ENCODE peak calls at places on chromosomes 1 and 21, in six cellular contexts. One of them, this sample, is unnamed.

GRCh38 chr1:174949645-174950044 is 50.1 kb upstream of the CACYBP start:
- DNase-seq in AG09309: no peak
- DNase-seq in Calu3: no peak
- DNase-seq in fibroblast of the aortic adventitia: no peak
- DNase-seq in omental fat pad: no peak
- DNase-seq in CD4-positive, alpha-beta T cell: no peak
- DNase-seq in this sample: no peak

GRCh38 chr1:48859429-48859828 is 82.7 kb upstream of the BEND5 start:
- DNase-seq in fibroblast of the aortic adventitia: peak
- DNase-seq in omental fat pad: no peak
- DNase-seq in CD4-positive, alpha-beta T cell: no peak
- DNase-seq in Calu3: no peak
- DNase-seq in AG09309: peak
- DNase-seq in this sample: no peak

GRCh38 chr1:109640285-109640865 is 15.5 kb upstream of the GSTM4 start:
- DNase-seq in omental fat pad: peak
- DNase-seq in CD4-positive, alpha-beta T cell: peak
- DNase-seq in AG09309: no peak
- DNase-seq in fibroblast of the aortic adventitia: peak
- DNase-seq in Calu3: peak
- DNase-seq in this sample: peak

GRCh38 chr1:168801032-168801745 is 72.2 kb upstream of the DPT start:
- DNase-seq in CD4-positive, alpha-beta T cell: no peak
- DNase-seq in Calu3: peak
- DNase-seq in omental fat pad: no peak
- DNase-seq in AG09309: no peak
- DNase-seq in fibroblast of the aortic adventitia: no peak
- DNase-seq in this sample: no peak

GRCh38 chr1:29833596-29833995 is 597.3 kb downstream of the PTPRU start:
- DNase-seq in AG09309: no peak
- DNase-seq in fibroblast of the aortic adventitia: no peak
- DNase-seq in Calu3: no peak
- DNase-seq in CD4-positive, alpha-beta T cell: no peak
- DNase-seq in omental fat pad: no peak
- DNase-seq in this sample: no peak

GRCh38 chr1:151251656-151252470 is 2.7 kb upstream of the PSMD4 start:
- DNase-seq in Calu3: peak
- DNase-seq in AG09309: peak
- DNase-seq in fibroblast of the aortic adventitia: peak
- DNase-seq in omental fat pad: peak
- DNase-seq in CD4-positive, alpha-beta T cell: peak
- DNase-seq in this sample: peak

GRCh38 chr1:68175621-68176398 is 56.5 kb downstream of the WLS start:
- DNase-seq in fibroblast of the aortic adventitia: peak
- DNase-seq in omental fat pad: no peak
- DNase-seq in CD4-positive, alpha-beta T cell: no peak
- DNase-seq in Calu3: peak
- DNase-seq in AG09309: no peak
- DNase-seq in this sample: no peak

GRCh38 chr1:39142394-39143060 is 62.0 kb upstream of the MACF1 start:
- DNase-seq in AG09309: no peak
- DNase-seq in CD4-positive, alpha-beta T cell: no peak
- DNase-seq in fibroblast of the aortic adventitia: no peak
- DNase-seq in omental fat pad: no peak
- DNase-seq in Calu3: peak
- DNase-seq in this sample: no peak

GRCh38 chr21:25967566-25968438 is 202.8 kb downstream of the APP start:
- DNase-seq in fibroblast of the aortic adventitia: peak
- DNase-seq in AG09309: no peak
- DNase-seq in Calu3: no peak
- DNase-seq in CD4-positive, alpha-beta T cell: no peak
- DNase-seq in omental fat pad: no peak
- DNase-seq in this sample: no peak

GRCh38 chr1:32538887-32539583 is at the start of gene ZBTB8A:
- DNase-seq in AG09309: no peak
- DNase-seq in fibroblast of the aortic adventitia: peak
- DNase-seq in Calu3: peak
- DNase-seq in CD4-positive, alpha-beta T cell: no peak
- DNase-seq in omental fat pad: no peak
- DNase-seq in this sample: no peak
- TF ChIP-seq CTCF in AG09309: peak
- TF ChIP-seq CTCF in fibroblast of the aortic adventitia: peak
- TF ChIP-seq CTCF in Calu3: no peak
- TF ChIP-seq CTCF in CD4-positive, alpha-beta T cell: no peak
- TF ChIP-seq CTCF in omental fat pad: no peak
- TF ChIP-seq CTCF in this sample: no peak

DNA sequence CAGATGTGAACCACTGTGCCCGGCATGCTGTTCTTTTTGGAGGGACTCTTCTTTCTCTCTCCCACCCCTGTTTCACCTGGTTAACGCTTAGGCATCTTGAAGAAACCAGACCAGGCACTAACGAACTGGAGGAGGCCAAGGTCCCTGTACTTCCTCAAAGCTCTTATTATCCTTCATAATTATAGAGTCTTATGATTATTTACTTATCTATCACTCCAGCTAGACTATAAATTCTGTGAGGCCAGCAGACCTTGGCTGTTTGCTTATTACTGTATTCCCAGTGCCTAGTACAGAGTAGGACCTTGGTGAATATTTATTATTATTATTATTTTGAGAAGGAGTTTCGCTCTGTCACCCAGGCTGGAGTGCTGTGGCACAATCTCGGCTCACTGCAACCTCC is 5.8 kb downstream of the CSF3R start:
- DNase-seq in Calu3: no peak
- DNase-seq in omental fat pad: no peak
- DNase-seq in fibroblast of the aortic adventitia: no peak
- DNase-seq in CD4-positive, alpha-beta T cell: no peak
- DNase-seq in AG09309: no peak
- DNase-seq in this sample: no peak
- TF ChIP-seq CTCF in Calu3: no peak
- TF ChIP-seq CTCF in omental fat pad: no peak
- TF ChIP-seq CTCF in fibroblast of the aortic adventitia: no peak
- TF ChIP-seq CTCF in CD4-positive, alpha-beta T cell: no peak
- TF ChIP-seq CTCF in AG09309: no peak
- TF ChIP-seq CTCF in this sample: no peak

GRCh38 chr1:152735648-152736047 is 22.2 kb upstream of the KPRP start:
- DNase-seq in AG09309: no peak
- DNase-seq in CD4-positive, alpha-beta T cell: no peak
- DNase-seq in Calu3: peak
- DNase-seq in omental fat pad: no peak
- DNase-seq in fibroblast of the aortic adventitia: no peak
- DNase-seq in this sample: no peak
- TF ChIP-seq CTCF in AG09309: no peak
- TF ChIP-seq CTCF in CD4-positive, alpha-beta T cell: no peak
- TF ChIP-seq CTCF in Calu3: peak
- TF ChIP-seq CTCF in omental fat pad: no peak
- TF ChIP-seq CTCF in fibroblast of the aortic adventitia: no peak
- TF ChIP-seq CTCF in this sample: no peak

DNA sequence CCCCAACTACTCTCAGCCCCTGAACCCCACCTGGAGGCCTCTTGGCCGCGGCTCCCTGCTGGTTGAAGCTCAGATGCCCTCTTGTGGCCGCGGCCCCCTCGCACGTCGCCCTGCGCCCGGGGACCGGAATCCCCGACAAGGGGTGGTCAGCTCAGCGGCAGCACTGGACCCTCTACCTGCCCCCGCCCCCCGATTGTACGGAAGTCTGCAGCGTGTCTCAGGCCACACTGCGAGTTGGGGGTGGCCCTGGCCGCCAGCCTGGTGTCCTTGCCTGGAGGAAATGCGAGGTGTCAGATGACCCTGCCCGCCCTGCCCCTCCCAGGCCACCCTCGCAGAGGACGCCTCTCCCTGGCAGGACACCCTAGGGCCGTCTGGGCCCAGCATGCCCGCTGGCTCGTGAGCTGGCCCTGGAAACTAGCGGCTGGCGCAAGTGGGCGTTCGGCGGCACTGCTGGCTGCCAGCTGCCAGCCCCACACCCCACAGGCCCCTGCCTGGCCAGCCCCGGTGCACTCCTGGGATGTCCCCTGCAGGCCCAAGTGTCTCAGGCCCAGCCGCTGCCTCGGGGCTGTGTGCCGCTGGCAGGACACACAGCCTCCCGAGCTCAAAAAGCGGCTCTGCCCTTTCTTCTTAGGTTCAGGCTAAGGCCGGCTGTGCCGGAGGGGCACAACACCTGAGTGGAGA is 60.8 kb downstream of the EDN2 start:
- DNase-seq in omental fat pad: no peak
- DNase-seq in CD4-positive, alpha-beta T cell: no peak
- DNase-seq in AG09309: no peak
- DNase-seq in Calu3: no peak
- DNase-seq in fibroblast of the aortic adventitia: no peak
- DNase-seq in this sample: no peak
- TF ChIP-seq CTCF in omental fat pad: no peak
- TF ChIP-seq CTCF in CD4-positive, alpha-beta T cell: no peak
- TF ChIP-seq CTCF in AG09309: no peak
- TF ChIP-seq CTCF in Calu3: no peak
- TF ChIP-seq CTCF in fibroblast of the aortic adventitia: no peak
- TF ChIP-seq CTCF in this sample: no peak

GRCh38 chr1:19811206-19811851 is 3.8 kb downstream of the RNF186 start:
- DNase-seq in omental fat pad: no peak
- DNase-seq in CD4-positive, alpha-beta T cell: peak
- DNase-seq in Calu3: peak
- DNase-seq in AG09309: no peak
- DNase-seq in fibroblast of the aortic adventitia: peak
- DNase-seq in this sample: peak
- TF ChIP-seq CTCF in omental fat pad: no peak
- TF ChIP-seq CTCF in CD4-positive, alpha-beta T cell: peak
- TF ChIP-seq CTCF in Calu3: no peak
- TF ChIP-seq CTCF in AG09309: peak
- TF ChIP-seq CTCF in fibroblast of the aortic adventitia: peak
- TF ChIP-seq CTCF in this sample: peak

DNA sequence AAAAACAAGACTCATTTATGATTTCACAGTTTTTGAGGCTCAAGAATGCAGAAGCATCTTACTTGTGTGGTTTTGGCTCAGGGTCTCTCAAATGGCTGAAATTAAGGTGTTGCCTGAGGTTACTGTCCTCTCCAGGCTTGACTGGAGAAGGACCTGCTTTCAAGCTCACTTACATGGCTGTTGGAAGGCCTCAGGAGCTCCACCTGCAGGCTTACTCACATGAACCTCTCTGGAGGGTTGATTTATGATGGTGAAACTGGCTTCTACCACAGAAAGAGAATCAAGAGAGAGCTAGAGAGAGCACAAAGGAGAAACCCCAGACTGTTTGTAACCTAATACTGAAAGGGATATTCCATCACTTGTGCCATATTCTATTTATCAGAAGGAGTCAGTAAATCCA is 6.2 kb upstream of the KCNK2 start:
- DNase-seq in AG09309: no peak
- DNase-seq in fibroblast of the aortic adventitia: peak
- DNase-seq in omental fat pad: no peak
- DNase-seq in CD4-positive, alpha-beta T cell: no peak
- DNase-seq in Calu3: peak
- DNase-seq in this sample: no peak
- TF ChIP-seq CTCF in AG09309: peak
- TF ChIP-seq CTCF in fibroblast of the aortic adventitia: peak
- TF ChIP-seq CTCF in omental fat pad: no peak
- TF ChIP-seq CTCF in CD4-positive, alpha-beta T cell: no peak
- TF ChIP-seq CTCF in Calu3: peak
- TF ChIP-seq CTCF in this sample: no peak

This sample was measured in natural killer cell.